ENCODE peak calls at places on chromosome 19, in six cellular contexts. Z is H1, G is upper lobe of left lung, O is heart left ventricle, L is uterus, T is Peyer's patch. I is an unnamed sample.

GRCh38 chr19:45564131-45564780 is 20.3 kb downstream of the OPA3 start:
- DNase-seq in Z (peak; percentile 53), G (no peak), O (peak; percentile 18), L (no peak), T (peak; percentile 73), I (no peak)

GRCh38 chr19:55670280-55671053 is 4.6 kb upstream of the EPN1 start:
- DNase-seq in Z (no peak), G (peak; percentile 44), O (no peak), L (no peak), T (peak; percentile 68), I (peak; percentile 45)

GRCh38 chr19:1611353-1611752 is 6.1 kb upstream of the UQCR11 start:
- DNase-seq in Z (no peak), G (no peak), O (no peak), L (no peak), T (no peak), I (no peak)

GRCh38 chr19:39506944-39507714 is 7.8 kb upstream of the SELENOV start:
- DNase-seq in Z (peak; percentile 47), G (no peak), O (no peak), L (no peak), T (no peak), I (no peak)

GRCh38 chr19:8397746-8398721 is 7.9 kb downstream of the RAB11B start:
- DNase-seq in Z (no peak), G (no peak), O (no peak), L (no peak), T (no peak), I (no peak)

GRCh38 chr19:17107546-17108452 is 32.2 kb downstream of the MYO9B start:
- DNase-seq in Z (no peak), G (peak; percentile 83), O (peak; percentile 96), L (peak; percentile 96), T (peak; percentile 83), I (peak; percentile 52)

GRCh38 chr19:5292843-5293606 is 47.6 kb downstream of the PTPRS start:
- DNase-seq in Z (peak; percentile 51), G (peak; percentile 41), O (peak; percentile 57), L (peak; percentile 70), T (peak; percentile 54), I (peak; percentile 80)

GRCh38 chr19:1501200-1501595 is 10.2 kb downstream of the REEP6 start:
- DNase-seq in Z (no peak), G (no peak), O (no peak), L (no peak), T (peak; percentile 81), I (no peak)

GRCh38 chr19:2888739-2889224 is 11.9 kb upstream of the ZNF57 start:
- DNase-seq in Z (no peak), G (peak; percentile 22), O (peak; percentile 57), L (no peak), T (peak; percentile 62), I (peak; percentile 66)

GRCh38 chr19:4501005-4501591 is 17.2 kb downstream of the PLIN4 start:
- DNase-seq in Z (no peak), G (no peak), O (no peak), L (no peak), T (no peak), I (no peak)

GRCh38 chr19:32879741-32880140 is 10.2 kb upstream of the SLC7A9 start:
- DNase-seq in Z (no peak), G (no peak), O (no peak), L (no peak), T (no peak), I (no peak)

GRCh38 chr19:46860846-46861690 is at the start of gene ARHGAP35:
- DNase-seq in Z (no peak), G (peak; percentile 75), O (peak; percentile 45), L (peak; percentile 30), T (peak; percentile 63), I (peak; percentile 65)

GRCh38 chr19:35703343-35703742 is 1.0 kb upstream of the ZBTB32 start:
- DNase-seq in Z (no peak), G (no peak), O (no peak), L (no peak), T (no peak), I (no peak)

GRCh38 chr19:2575734-2576481 is 100.0 kb downstream of the GADD45B start:
- DNase-seq in Z (no peak), G (no peak), O (peak; percentile 91), L (peak; percentile 70), T (peak; percentile 64), I (peak; percentile 77)

GRCh38 chr19:17457621-17458020 is 3.1 kb downstream of the NXNL1 start:
- DNase-seq in Z (no peak), G (no peak), O (no peak), L (no peak), T (no peak), I (no peak)

GRCh38 chr19:7507884-7508283 is 8.0 kb upstream of the ZNF358 start:
- DNase-seq in Z (peak; percentile 60), G (peak; percentile 87), O (peak; percentile 85), L (no peak), T (peak; percentile 92), I (peak; percentile 60)

GRCh38 chr19:7746903-7747884 is at the start of gene CD209:
- DNase-seq in Z (no peak), G (no peak), O (no peak), L (no peak), T (no peak), I (no peak)

GRCh38 chr19:36049080-36049698 is 4.9 kb downstream of the THAP8 start:
- DNase-seq in Z (no peak), G (no peak), O (no peak), L (no peak), T (no peak), I (no peak)

GRCh38 chr19:49877020-49877878 is at the start of the genes AKT1S1 and TBC1D17:
- DNase-seq in Z (peak; percentile 100), G (peak; percentile 100), O (peak; percentile 99), L (peak; percentile 100), T (peak; percentile 100), I (peak; percentile 99)

GRCh38 chr19:4007836-4008539 is 452 bp downstream of the PIAS4 start:
- DNase-seq in Z (no peak), G (peak; percentile 49), O (no peak), L (no peak), T (no peak), I (peak; percentile 48)

GRCh38 chr19:38210458-38210987 is 13.5 kb downstream of the DPF1 start:
- DNase-seq in Z (no peak), G (no peak), O (peak; percentile 77), L (peak; percentile 23), T (no peak), I (peak; percentile 80)

DNA sequence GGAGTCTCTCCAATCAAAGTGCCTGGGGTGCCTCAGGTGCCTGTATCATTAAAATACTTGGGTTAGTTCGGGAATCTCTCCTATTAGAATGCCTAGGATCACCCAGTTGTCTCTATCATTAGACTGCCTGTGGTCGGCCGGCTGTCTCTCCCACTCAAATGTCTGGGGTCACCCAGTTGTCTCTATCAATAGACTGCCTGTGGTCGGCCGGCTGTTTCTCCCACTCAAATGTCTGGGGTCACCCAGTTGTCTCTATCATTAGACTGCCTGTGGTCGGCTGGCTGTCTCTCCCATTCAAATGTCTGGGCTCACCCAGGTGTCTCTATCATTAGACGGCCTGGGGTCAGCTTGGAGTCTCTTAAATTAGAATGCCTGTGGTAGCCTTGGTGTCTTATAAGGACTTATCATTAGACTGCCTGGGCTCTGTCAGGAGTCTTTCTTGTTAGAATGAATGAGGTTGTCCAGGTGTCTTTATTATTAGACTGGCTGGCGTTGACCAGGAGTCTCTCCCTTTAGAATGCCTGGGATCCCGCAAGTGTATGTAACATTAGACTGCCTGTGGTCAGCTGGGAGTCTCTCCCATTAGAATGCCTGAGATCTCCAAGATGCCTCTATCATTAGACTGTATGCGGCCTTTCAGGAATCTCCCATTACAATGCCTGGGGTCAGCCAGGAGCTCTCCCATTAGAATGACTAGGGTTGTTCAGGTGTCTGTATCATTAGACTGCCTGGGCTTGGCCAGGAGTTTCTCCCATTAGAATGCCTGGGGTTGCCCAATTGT is 1555.5 kb downstream of the UQCRFS1 start:
- DNase-seq in Z (no peak), G (no peak), O (no peak), L (no peak), T (no peak), I (no peak)
- H3K9me3 ChIP-seq in Z (peaks cover 62% of the 10 kb centered on the region), G (peaks cover 30% of the 10 kb centered on the region), O (peaks cover 22% of the 10 kb centered on the region), L (no peaks in the 10 kb centered on the region), T (peaks cover 9% of the 10 kb centered on the region), I (no peaks in the 10 kb centered on the region)

GRCh38 chr19:41911889-41912731 is 16.1 kb downstream of the ERFL start:
- DNase-seq in Z (no peak), G (no peak), O (no peak), L (no peak), T (no peak), I (no peak)

GRCh38 chr19:41909706-41910105 is 18.5 kb downstream of the ERFL start:
- DNase-seq in Z (no peak), G (no peak), O (no peak), L (no peak), T (no peak), I (no peak)

GRCh38 chr19:41912899-41913475 is 15.3 kb downstream of the ERFL start:
- DNase-seq in Z (no peak), G (no peak), O (no peak), L (no peak), T (no peak), I (no peak)

GRCh38 chr19:41910240-41910991 is 17.8 kb downstream of the ERFL start:
- DNase-seq in Z (no peak), G (no peak), O (no peak), L (no peak), T (no peak), I (no peak)

GRCh38 chr19:41910992-41911888 is 17.0 kb downstream of the ERFL start:
- DNase-seq in Z (no peak), G (no peak), O (no peak), L (no peak), T (no peak), I (no peak)
- TF ChIP-seq POLR2A in Z (no peak), G (no peak), O (no peak), L (no peak), T (no peak), I (no peak)

GRCh38 chr19:23770672-23771250 is 12.1 kb upstream of the ZNF681 start:
- DNase-seq in Z (no peak), G (no peak), O (no peak), L (no peak), T (no peak), I (no peak)
- H3K9me3 ChIP-seq in Z (peaks cover 13% of the 10 kb centered on the region), G (no peaks in the 10 kb centered on the region), O (no peaks in the 10 kb centered on the region), L (no peaks in the 10 kb centered on the region), T (no peaks in the 10 kb centered on the region), I (no peaks in the 10 kb centered on the region)

GRCh38 chr19:47863514-47863936 is 4.5 kb downstream of the TPRX2 start:
- DNase-seq in Z (peak; percentile 73), G (peak; percentile 70), O (peak; percentile 81), L (peak; percentile 72), T (peak; percentile 87), I (peak; percentile 76)

GRCh38 chr19:47860602-47861297 is 1.7 kb downstream of the TPRX2 start:
- DNase-seq in Z (no peak), G (no peak), O (no peak), L (no peak), T (no peak), I (no peak)

GRCh38 chr19:47865166-47865565 is 6.1 kb downstream of the TPRX2 start:
- DNase-seq in Z (no peak), G (no peak), O (peak; percentile 33), L (no peak), T (no peak), I (no peak)

GRCh38 chr19:47861630-47862029 is 2.6 kb downstream of the TPRX2 start:
- DNase-seq in Z (no peak), G (no peak), O (no peak), L (no peak), T (no peak), I (no peak)
- TF ChIP-seq POLR2A in Z (no peak), G (no peak), O (no peak), L (no peak), T (no peak), I (no peak)